ENCODE peak calls at places on chromosomes 11 and 22, in seven cellular contexts. One of them, this sample, is unnamed.

GRCh38 chr11:67307545-67308001 is 4.2 kb downstream of the SSH3 start:
- DNase-seq in stimulated activated CD8-positive, alpha-beta memory T cell treated with anti-CD3 and anti-CD28 coated beads, Interleukin-4, amount 100 ng/mL, for 4 hours: no peak
- DNase-seq in NCI-H146: no peak
- DNase-seq in NCI-H2081: no peak
- DNase-seq in dorsolateral prefrontal cortex: no peak
- DNase-seq in NCI-H2171 treated with DMSO at 0.1 percent for 48 hours: no peak
- DNase-seq in T-helper 2 cell: no peak
- DNase-seq in this sample: no peak

GRCh38 chr11:77287615-77288273 is 13.7 kb downstream of the GDPD4 start:
- DNase-seq in stimulated activated CD8-positive, alpha-beta memory T cell treated with anti-CD3 and anti-CD28 coated beads, Interleukin-4, amount 100 ng/mL, for 4 hours: no peak
- DNase-seq in NCI-H146: no peak
- DNase-seq in NCI-H2081: no peak
- DNase-seq in dorsolateral prefrontal cortex: no peak
- DNase-seq in NCI-H2171 treated with DMSO at 0.1 percent for 48 hours: peak; percentile 19
- DNase-seq in T-helper 2 cell: no peak
- DNase-seq in this sample: no peak

GRCh38 chr11:6650980-6651379 is 4.6 kb downstream of the DCHS1 start:
- DNase-seq in stimulated activated CD8-positive, alpha-beta memory T cell treated with anti-CD3 and anti-CD28 coated beads, Interleukin-4, amount 100 ng/mL, for 4 hours: no peak
- DNase-seq in NCI-H146: no peak
- DNase-seq in NCI-H2081: no peak
- DNase-seq in dorsolateral prefrontal cortex: no peak
- DNase-seq in NCI-H2171 treated with DMSO at 0.1 percent for 48 hours: no peak
- DNase-seq in T-helper 2 cell: no peak
- DNase-seq in this sample: no peak

GRCh38 chr11:112128483-112129121 is 35.3 kb downstream of the IL18 start:
- DNase-seq in stimulated activated CD8-positive, alpha-beta memory T cell treated with anti-CD3 and anti-CD28 coated beads, Interleukin-4, amount 100 ng/mL, for 4 hours: no peak
- DNase-seq in NCI-H146: peak; percentile 25
- DNase-seq in NCI-H2081: peak; percentile 76
- DNase-seq in dorsolateral prefrontal cortex: peak; percentile 62
- DNase-seq in NCI-H2171 treated with DMSO at 0.1 percent for 48 hours: peak; percentile 54
- DNase-seq in T-helper 2 cell: no peak
- DNase-seq in this sample: no peak

GRCh38 chr22:19965771-19966709 is 24.4 kb upstream of the TXNRD2 start:
- DNase-seq in stimulated activated CD8-positive, alpha-beta memory T cell treated with anti-CD3 and anti-CD28 coated beads, Interleukin-4, amount 100 ng/mL, for 4 hours: no peak
- DNase-seq in NCI-H146: no peak
- DNase-seq in NCI-H2081: peak; percentile 78
- DNase-seq in dorsolateral prefrontal cortex: no peak
- DNase-seq in NCI-H2171 treated with DMSO at 0.1 percent for 48 hours: peak; percentile 11
- DNase-seq in T-helper 2 cell: no peak
- DNase-seq in this sample: no peak

GRCh38 chr11:3177931-3178330 is 12.8 kb upstream of the OSBPL5 start:
- DNase-seq in stimulated activated CD8-positive, alpha-beta memory T cell treated with anti-CD3 and anti-CD28 coated beads, Interleukin-4, amount 100 ng/mL, for 4 hours: no peak
- DNase-seq in NCI-H146: no peak
- DNase-seq in NCI-H2081: no peak
- DNase-seq in dorsolateral prefrontal cortex: no peak
- DNase-seq in NCI-H2171 treated with DMSO at 0.1 percent for 48 hours: no peak
- DNase-seq in T-helper 2 cell: no peak
- DNase-seq in this sample: no peak

GRCh38 chr22:46039531-46039930 is 62.6 kb upstream of the WNT7B start:
- DNase-seq in stimulated activated CD8-positive, alpha-beta memory T cell treated with anti-CD3 and anti-CD28 coated beads, Interleukin-4, amount 100 ng/mL, for 4 hours: no peak
- DNase-seq in NCI-H146: no peak
- DNase-seq in NCI-H2081: no peak
- DNase-seq in dorsolateral prefrontal cortex: no peak
- DNase-seq in NCI-H2171 treated with DMSO at 0.1 percent for 48 hours: no peak
- DNase-seq in T-helper 2 cell: no peak
- DNase-seq in this sample: no peak

GRCh38 chr11:12094872-12095800 is 15.3 kb upstream of the MICAL2 start:
- DNase-seq in stimulated activated CD8-positive, alpha-beta memory T cell treated with anti-CD3 and anti-CD28 coated beads, Interleukin-4, amount 100 ng/mL, for 4 hours: no peak
- DNase-seq in NCI-H146: peak; percentile 34
- DNase-seq in NCI-H2081: peak; percentile 39
- DNase-seq in dorsolateral prefrontal cortex: no peak
- DNase-seq in NCI-H2171 treated with DMSO at 0.1 percent for 48 hours: no peak
- DNase-seq in T-helper 2 cell: no peak
- DNase-seq in this sample: no peak

GRCh38 chr22:37781434-37782059 is 26.2 kb upstream of the GCAT start:
- DNase-seq in stimulated activated CD8-positive, alpha-beta memory T cell treated with anti-CD3 and anti-CD28 coated beads, Interleukin-4, amount 100 ng/mL, for 4 hours: no peak
- DNase-seq in NCI-H146: no peak
- DNase-seq in NCI-H2081: no peak
- DNase-seq in dorsolateral prefrontal cortex: no peak
- DNase-seq in NCI-H2171 treated with DMSO at 0.1 percent for 48 hours: no peak
- DNase-seq in T-helper 2 cell: no peak
- DNase-seq in this sample: no peak

GRCh38 chr11:132658696-132659095 is 873.6 kb downstream of the OPCML start:
- DNase-seq in stimulated activated CD8-positive, alpha-beta memory T cell treated with anti-CD3 and anti-CD28 coated beads, Interleukin-4, amount 100 ng/mL, for 4 hours: no peak
- DNase-seq in NCI-H146: no peak
- DNase-seq in NCI-H2081: no peak
- DNase-seq in dorsolateral prefrontal cortex: no peak
- DNase-seq in NCI-H2171 treated with DMSO at 0.1 percent for 48 hours: no peak
- DNase-seq in T-helper 2 cell: no peak
- DNase-seq in this sample: no peak